ENCODE peak calls at places on chromosomes 7 and 10, in four cellular contexts. W, U, X and C are unnamed samples.

GRCh38 chr7:32248505-32248904 is 178.3 kb upstream of the PDE1C start:
- DNase-seq in X (no peak), U (no peak), W (no peak), C (no peak)

GRCh38 chr7:47520408-47520807 is 61.5 kb downstream of the TNS3 start:
- DNase-seq in W (no peak), X (peak), U (peak), C (no peak)

GRCh38 chr7:85730016-85730415 is 543.2 kb upstream of the SEMA3D start:
- DNase-seq in U (no peak), X (peak), W (no peak), C (no peak)

GRCh38 chr10:99880071-99880835 is 97.8 kb downstream of the ABCC2 start:
- DNase-seq in X (no peak), W (no peak), U (no peak), C (no peak)

GRCh38 chr7:156180451-156181229 is 368.4 kb upstream of the SHH start:
- DNase-seq in X (no peak), U (no peak), W (no peak), C (no peak)

GRCh38 chr10:3785849-3786290 is 861 bp upstream of the KLF6 start:
- DNase-seq in U (peak), W (no peak), X (peak), C (no peak)

GRCh38 chr7:8277394-8277982 is 15.5 kb upstream of the ICA1 start:
- DNase-seq in U (no peak), W (peak), X (no peak), C (no peak)

GRCh38 chr7:156095908-156096539 is 283.8 kb upstream of the SHH start:
- DNase-seq in U (no peak), W (no peak), X (no peak), C (no peak)

GRCh38 chr10:7473474-7473873 is 62.6 kb upstream of the SFMBT2 start:
- DNase-seq in U (no peak), W (no peak), X (no peak), C (no peak)

GRCh38 chr7:157947504-157947903 is 610.7 kb downstream of the DNAJB6 start:
- DNase-seq in X (no peak), W (no peak), U (no peak), C (no peak)

GRCh38 chr7:122487131-122487530 is 182.6 kb upstream of the FEZF1 start:
- DNase-seq in W (no peak), U (no peak), X (peak), C (no peak)

GRCh38 chr7:27151945-27152815 is at the start of gene HOXA3:
- DNase-seq in X (peak), U (peak), W (no peak), C (peak)

GRCh38 chr10:45201271-45201670 is 114.1 kb downstream of the OR13A1 start:
- DNase-seq in U (no peak), X (no peak), W (no peak), C (no peak)

GRCh38 chr10:118096022-118096421 is 49.3 kb upstream of the RAB11FIP2 start:
- DNase-seq in X (no peak), U (no peak), W (no peak), C (no peak)

GRCh38 chr7:107208046-107208458 is 39.2 kb downstream of the HBP1 start:
- DNase-seq in U (no peak), X (peak), W (no peak), C (no peak)

GRCh38 chr7:156448918-156449317 is 191.7 kb upstream of the RNF32 start:
- DNase-seq in X (no peak), W (no peak), U (no peak), C (no peak)

GRCh38 chr7:158754746-158755444 is 50.3 kb upstream of the NCAPG2 start:
- DNase-seq in U (no peak), W (no peak), X (no peak), C (no peak)

GRCh38 chr7:158572000-158572828 is 15.4 kb downstream of the PTPRN2 start:
- DNase-seq in U (no peak), X (no peak), W (no peak), C (no peak)

GRCh38 chr7:140304071-140304799 is 94.1 kb downstream of the SLC37A3 start:
- DNase-seq in X (peak), W (peak), U (no peak), C (no peak)

GRCh38 chr7:6623589-6624245 is 8.3 kb downstream of the ZNF853 start:
- DNase-seq in X (no peak), W (no peak), U (no peak), C (no peak)

GRCh38 chr7:152145853-152146466 is 120.5 kb downstream of the GALNT11 start:
- DNase-seq in X (peak), W (peak), U (no peak), C (no peak)

GRCh38 chr10:124186956-124187355 is 93.6 kb upstream of the CHST15 start:
- DNase-seq in U (no peak), X (no peak), W (no peak), C (no peak)

GRCh38 chr7:142880886-142881505 is 4.5 kb downstream of the TRPV6 start:
- DNase-seq in U (no peak), X (peak), W (no peak), C (peak)

GRCh38 chr7:30791126-30791525 is 19.9 kb downstream of the MINDY4 start:
- DNase-seq in W (no peak), X (no peak), U (no peak), C (no peak)

GRCh38 chr10:36634916-36635315 is 490.5 kb upstream of the ANKRD30A start:
- DNase-seq in U (no peak), W (no peak), X (peak), C (no peak)

GRCh38 chr10:77837925-77838595 is 88.5 kb downstream of the DLG5 start:
- DNase-seq in X (no peak), W (no peak), U (no peak), C (no peak)

GRCh38 chr10:22351131-22351703 is 5.9 kb downstream of the SPAG6 start:
- DNase-seq in X (no peak), W (no peak), U (no peak), C (no peak)

GRCh38 chr10:47260505-47261111 is 39.4 kb upstream of the GDF10 start:
- DNase-seq in W (no peak), X (no peak), U (no peak), C (no peak)

GRCh38 chr10:12513003-12513365 is 163.6 kb downstream of the CAMK1D start:
- DNase-seq in U (no peak), X (no peak), W (peak), C (no peak)

GRCh38 chr10:96991313-96991841 is 159.3 kb downstream of the LCOR start:
- DNase-seq in W (no peak), X (peak), U (no peak), C (no peak)

GRCh38 chr10:30002438-30003266 is 56.7 kb downstream of the JCAD start:
- DNase-seq in U (peak), W (peak), X (peak), C (peak)

GRCh38 chr7:44372560-44373417 is 47.4 kb upstream of the CAMK2B start:
- DNase-seq in U (no peak), X (no peak), W (no peak), C (no peak)

GRCh38 chr10:1240341-1240775 is 184.2 kb downstream of the WDR37 start:
- DNase-seq in W (peak), U (no peak), X (no peak), C (no peak)

GRCh38 chr10:29946953-29947700 is 112.3 kb downstream of the JCAD start:
- DNase-seq in W (no peak), X (peak), U (peak), C (no peak)

GRCh38 chr10:132614431-132615341 is 77.1 kb downstream of the INPP5A start:
- DNase-seq in W (no peak), U (no peak), X (no peak), C (no peak)